ENCODE peak calls at places on chromosomes 11 and 22, in ten cellular contexts. H, K, Y, Q, J, I, U, T, N and A are unnamed samples.

GRCh38 chr11:47377571-47378010 is 756 bp downstream of the SPI1 start:
- DNase-seq in H (no peak), I (no peak), N (no peak), J (no peak), T (no peak), Y (no peak), Q (no peak), K (no peak), U (no peak), A (no peak)

GRCh38 chr11:71352226-71352625 is 96.0 kb downstream of the DHCR7 start:
- DNase-seq in J (no peak), Y (no peak), N (no peak), H (no peak), K (no peak), Q (no peak), T (no peak), I (no peak), U (no peak), A (no peak)

GRCh38 chr11:62852523-62853188 is 13.3 kb upstream of the WDR74 start:
- DNase-seq in K (no peak), T (no peak), Q (no peak), N (no peak), I (no peak), J (no peak), Y (no peak), U (no peak), H (no peak), A (no peak)

GRCh38 chr22:35805466-35805865 is 87.8 kb downstream of the APOL5 start:
- DNase-seq in J (no peak), H (no peak), I (no peak), Y (no peak), N (no peak), Q (no peak), T (no peak), U (no peak), K (no peak), A (no peak)

GRCh38 chr11:64743591-64744543 is at the start of gene RASGRP2:
- DNase-seq in J (peak; percentile 83), N (peak; percentile 76), K (peak; percentile 32), Y (peak; percentile 88), U (no peak), Q (peak; percentile 87), H (peak; percentile 68), I (peak; percentile 68), T (peak; percentile 79), A (peak; percentile 89)

GRCh38 chr11:43582024-43582836 is 98.3 kb upstream of the HSD17B12 start:
- DNase-seq in T (no peak), Y (no peak), J (no peak), N (no peak), K (no peak), I (no peak), Q (no peak), H (no peak), U (no peak), A (no peak)

GRCh38 chr22:30267382-30268302 is 991 bp upstream of the OSM start:
- DNase-seq in I (no peak), H (no peak), Y (no peak), J (peak; percentile 68), U (no peak), N (no peak), T (no peak), Q (no peak), K (no peak), A (no peak)

GRCh38 chr11:44779736-44780520 is 53.2 kb downstream of the TSPAN18 start:
- DNase-seq in J (no peak), N (no peak), Q (no peak), K (no peak), H (no peak), T (peak; percentile 60), I (no peak), U (no peak), Y (no peak), A (no peak)